ENCODE peak calls at places on chromosomes 3 and 15, in five cellular contexts. Y is 8988T, U is T-cell, T is cardiac septum, I is AG08395. S is an unnamed sample.

GRCh38 chr15:33183334-33183733 is 11.2 kb downstream of the FMN1 start:
- DNase-seq in Y (no peak), U (no peak), T (no peak), I (no peak), S (no peak)

GRCh38 chr3:125148836-125149235 is 63.7 kb downstream of the SLC12A8 start:
- DNase-seq in Y (peak; percentile 74), U (peak; percentile 18), T (no peak), I (peak; percentile 84), S (no peak)

GRCh38 chr15:63156708-63157065 is 590 bp downstream of the RPS27L start:
- DNase-seq in Y (no peak), U (no peak), T (peak; percentile 79), I (peak; percentile 34), S (no peak)

GRCh38 chr15:78241017-78241416 is 6.7 kb upstream of the ACSBG1 start:
- DNase-seq in Y (peak; percentile 80), U (peak; percentile 81), T (peak; percentile 90), I (peak; percentile 91), S (no peak)

GRCh38 chr15:98528056-98528725 is 120.1 kb upstream of the IGF1R start:
- DNase-seq in Y (no peak), U (no peak), T (no peak), I (no peak), S (no peak)

GRCh38 chr3:256501-256900 is 59.9 kb downstream of the CHL1 start:
- DNase-seq in Y (no peak), U (no peak), T (no peak), I (no peak), S (no peak)

GRCh38 chr15:29938701-29939340 is 116.6 kb upstream of the TJP1 start:
- DNase-seq in Y (no peak), U (no peak), T (no peak), I (no peak), S (no peak)

GRCh38 chr3:106825962-106826605 is 551.2 kb upstream of the CCDC54 start:
- DNase-seq in Y (no peak), U (no peak), T (no peak), I (peak; percentile 65), S (peak; percentile 67)

GRCh38 chr3:44337253-44337652 is 1.3 kb upstream of the TCAIM start:
- DNase-seq in Y (no peak), U (no peak), T (no peak), I (no peak), S (no peak)

GRCh38 chr3:191425322-191425734 is 35.6 kb upstream of the PYDC2 start:
- DNase-seq in Y (no peak), U (no peak), T (no peak), I (no peak), S (no peak)

GRCh38 chr3:149969110-149969944 is 1.4 kb downstream of the PFN2 start:
- DNase-seq in Y (no peak), U (no peak), T (no peak), I (peak; percentile 70), S (peak; percentile 49)

S was measured in GM04503.